ENCODE peak calls at places on chromosomes 4 and X, in seven cellular contexts. One of them, this sample, is unnamed.

GRCh38 chr4:155787113-155787710 is 28.4 kb downstream of the GUCY1B1 start:
- DNase-seq in GM12891: no peak
- DNase-seq in caudate nucleus: no peak
- DNase-seq in lower lobe of right lung: no peak
- DNase-seq in iPS-NIHi11: peak
- DNase-seq in HFF-Myc: peak
- DNase-seq in stimulated activated CD8-positive, alpha-beta memory T cell treated with anti-CD3 and anti-CD28 coated beads, Interleukin-2, amount 100 ng/mL, for 1 hour: no peak
- DNase-seq in this sample: peak

GRCh38 chr4:2083826-2084160 is 24.7 kb downstream of the NAT8L start:
- DNase-seq in GM12891: no peak
- DNase-seq in caudate nucleus: no peak
- DNase-seq in lower lobe of right lung: no peak
- DNase-seq in iPS-NIHi11: no peak
- DNase-seq in HFF-Myc: no peak
- DNase-seq in stimulated activated CD8-positive, alpha-beta memory T cell treated with anti-CD3 and anti-CD28 coated beads, Interleukin-2, amount 100 ng/mL, for 1 hour: no peak
- DNase-seq in this sample: no peak

GRCh38 chr4:152072886-152073285 is 312.1 kb upstream of the GATB start:
- DNase-seq in GM12891: no peak
- DNase-seq in caudate nucleus: no peak
- DNase-seq in lower lobe of right lung: no peak
- DNase-seq in iPS-NIHi11: no peak
- DNase-seq in HFF-Myc: no peak
- DNase-seq in stimulated activated CD8-positive, alpha-beta memory T cell treated with anti-CD3 and anti-CD28 coated beads, Interleukin-2, amount 100 ng/mL, for 1 hour: no peak
- DNase-seq in this sample: no peak

GRCh38 chr4:77650787-77651186 is 45.2 kb downstream of the CXCL13 start:
- DNase-seq in GM12891: no peak
- DNase-seq in caudate nucleus: no peak
- DNase-seq in lower lobe of right lung: no peak
- DNase-seq in iPS-NIHi11: no peak
- DNase-seq in HFF-Myc: no peak
- DNase-seq in stimulated activated CD8-positive, alpha-beta memory T cell treated with anti-CD3 and anti-CD28 coated beads, Interleukin-2, amount 100 ng/mL, for 1 hour: no peak
- DNase-seq in this sample: no peak

GRCh38 chr4:5365071-5366008 is 314.1 kb downstream of the STK32B start:
- DNase-seq in GM12891: no peak
- DNase-seq in caudate nucleus: no peak
- DNase-seq in lower lobe of right lung: no peak
- DNase-seq in iPS-NIHi11: no peak
- DNase-seq in HFF-Myc: peak
- DNase-seq in stimulated activated CD8-positive, alpha-beta memory T cell treated with anti-CD3 and anti-CD28 coated beads, Interleukin-2, amount 100 ng/mL, for 1 hour: no peak
- DNase-seq in this sample: peak

GRCh38 chr4:107837298-107837697 is 12.6 kb downstream of the SGMS2 start:
- DNase-seq in GM12891: no peak
- DNase-seq in caudate nucleus: no peak
- DNase-seq in lower lobe of right lung: peak
- DNase-seq in iPS-NIHi11: no peak
- DNase-seq in HFF-Myc: no peak
- DNase-seq in stimulated activated CD8-positive, alpha-beta memory T cell treated with anti-CD3 and anti-CD28 coated beads, Interleukin-2, amount 100 ng/mL, for 1 hour: no peak
- DNase-seq in this sample: no peak

GRCh38 chr4:76175336-76175735 is 27.1 kb upstream of the NUP54 start:
- DNase-seq in GM12891: no peak
- DNase-seq in caudate nucleus: no peak
- DNase-seq in lower lobe of right lung: no peak
- DNase-seq in iPS-NIHi11: no peak
- DNase-seq in HFF-Myc: no peak
- DNase-seq in stimulated activated CD8-positive, alpha-beta memory T cell treated with anti-CD3 and anti-CD28 coated beads, Interleukin-2, amount 100 ng/mL, for 1 hour: no peak
- DNase-seq in this sample: no peak

GRCh38 chr4:148454835-148455234 is 12.6 kb upstream of the NR3C2 start:
- DNase-seq in GM12891: no peak
- DNase-seq in caudate nucleus: no peak
- DNase-seq in lower lobe of right lung: no peak
- DNase-seq in iPS-NIHi11: no peak
- DNase-seq in HFF-Myc: no peak
- DNase-seq in stimulated activated CD8-positive, alpha-beta memory T cell treated with anti-CD3 and anti-CD28 coated beads, Interleukin-2, amount 100 ng/mL, for 1 hour: no peak
- DNase-seq in this sample: peak

GRCh38 chr4:79331126-79331876 is 5.4 kb upstream of the NAA11 start:
- DNase-seq in GM12891: no peak
- DNase-seq in caudate nucleus: no peak
- DNase-seq in lower lobe of right lung: no peak
- DNase-seq in iPS-NIHi11: no peak
- DNase-seq in HFF-Myc: no peak
- DNase-seq in stimulated activated CD8-positive, alpha-beta memory T cell treated with anti-CD3 and anti-CD28 coated beads, Interleukin-2, amount 100 ng/mL, for 1 hour: no peak
- DNase-seq in this sample: no peak

GRCh38 chr4:119087656-119088055 is 48.0 kb upstream of the MYOZ2 start:
- DNase-seq in GM12891: no peak
- DNase-seq in caudate nucleus: no peak
- DNase-seq in lower lobe of right lung: no peak
- DNase-seq in iPS-NIHi11: no peak
- DNase-seq in HFF-Myc: no peak
- DNase-seq in stimulated activated CD8-positive, alpha-beta memory T cell treated with anti-CD3 and anti-CD28 coated beads, Interleukin-2, amount 100 ng/mL, for 1 hour: no peak
- DNase-seq in this sample: no peak

GRCh38 chr4:81412941-81413488 is 58.7 kb downstream of the RASGEF1B start:
- DNase-seq in GM12891: no peak
- DNase-seq in caudate nucleus: no peak
- DNase-seq in lower lobe of right lung: no peak
- DNase-seq in iPS-NIHi11: no peak
- DNase-seq in HFF-Myc: no peak
- DNase-seq in stimulated activated CD8-positive, alpha-beta memory T cell treated with anti-CD3 and anti-CD28 coated beads, Interleukin-2, amount 100 ng/mL, for 1 hour: no peak
- DNase-seq in this sample: no peak

GRCh38 chrX:106901341-106901740 is 1.8 kb downstream of the RIPPLY1 start:
- DNase-seq in GM12891: no peak
- DNase-seq in caudate nucleus: no peak
- DNase-seq in lower lobe of right lung: no peak
- DNase-seq in iPS-NIHi11: no peak
- DNase-seq in HFF-Myc: no peak
- DNase-seq in stimulated activated CD8-positive, alpha-beta memory T cell treated with anti-CD3 and anti-CD28 coated beads, Interleukin-2, amount 100 ng/mL, for 1 hour: no peak
- DNase-seq in this sample: no peak

GRCh38 chr4:1549638-1550035 is 134.5 kb downstream of the FAM53A start:
- DNase-seq in GM12891: no peak
- DNase-seq in caudate nucleus: no peak
- DNase-seq in lower lobe of right lung: no peak
- DNase-seq in iPS-NIHi11: no peak
- DNase-seq in HFF-Myc: no peak
- DNase-seq in stimulated activated CD8-positive, alpha-beta memory T cell treated with anti-CD3 and anti-CD28 coated beads, Interleukin-2, amount 100 ng/mL, for 1 hour: no peak
- DNase-seq in this sample: no peak

GRCh38 chr4:38562751-38563198 is 101.2 kb upstream of the KLF3 start:
- DNase-seq in GM12891: peak
- DNase-seq in caudate nucleus: no peak
- DNase-seq in lower lobe of right lung: no peak
- DNase-seq in iPS-NIHi11: peak
- DNase-seq in HFF-Myc: no peak
- DNase-seq in stimulated activated CD8-positive, alpha-beta memory T cell treated with anti-CD3 and anti-CD28 coated beads, Interleukin-2, amount 100 ng/mL, for 1 hour: no peak
- DNase-seq in this sample: peak

This sample was measured in AG08395.